ENCODE peak calls at places on chromosome 17, in four cellular contexts. D, E, B and J are unnamed samples.
A peak's percentile ranks its signal among the peaks of the same experiment; 100 is the strongest.

GRCh38 chr17:44901323-44901965 is 2.2 kb upstream of the EFTUD2 start:
- DNase-seq in D (no peak), E (no peak), B (no peak), J (no peak)

GRCh38 chr17:20268700-20269475 is 198.5 kb downstream of the LGALS9B start:
- DNase-seq in D (no peak), E (no peak), B (no peak), J (no peak)

GRCh38 chr17:50627782-50628601 is 6.7 kb upstream of the ABCC3 start:
- DNase-seq in D (no peak), E (no peak), B (no peak), J (no peak)

GRCh38 chr17:59451706-59452105 is 113.7 kb upstream of the DHX40 start:
- DNase-seq in D (peak; percentile 65), E (no peak), B (no peak), J (peak; percentile 77)

GRCh38 chr17:18235743-18236256 is 10.4 kb downstream of the LLGL1 start:
- DNase-seq in D (peak; percentile 88), E (no peak), B (no peak), J (no peak)

GRCh38 chr17:48006936-48007703 is 30.5 kb downstream of the COPZ2 start:
- DNase-seq in D (no peak), E (no peak), B (no peak), J (no peak)

GRCh38 chr17:60089097-60089844 is 10.6 kb upstream of the HEATR6 start:
- DNase-seq in D (no peak), E (no peak), B (no peak), J (no peak)

GRCh38 chr17:47368262-47368661 is 44.5 kb downstream of the EFCAB13 start:
- DNase-seq in D (no peak), E (no peak), B (no peak), J (peak; percentile 65)

GRCh38 chr17:2183346-2183745 is 120.2 kb downstream of the SMG6 start:
- DNase-seq in D (no peak), E (no peak), B (no peak), J (no peak)

GRCh38 chr17:32486701-32487459 is at the start of gene CDK5R1:
- DNase-seq in D (peak; percentile 69), E (peak; percentile 73), B (peak; percentile 55), J (peak; percentile 40)

GRCh38 chr17:78933959-78934568 is 8.9 kb upstream of the TIMP2 start:
- DNase-seq in D (peak; percentile 88), E (no peak), B (peak; percentile 92), J (peak; percentile 75)

GRCh38 chr17:75684924-75685323 is 17.8 kb downstream of the SAP30BP start:
- DNase-seq in D (no peak), E (no peak), B (no peak), J (peak; percentile 34)

GRCh38 chr17:63447688-63448005 is 1.5 kb upstream of the CYB561 start:
- DNase-seq in D (no peak), E (no peak), B (no peak), J (no peak)

GRCh38 chr17:2814499-2815341 is 18.5 kb downstream of the RAP1GAP2 start:
- DNase-seq in D (no peak), E (peak; percentile 96), B (no peak), J (no peak)

GRCh38 chr17:42704495-42705494 is 22.5 kb downstream of the CNTNAP1 start:
- DNase-seq in D (no peak), E (no peak), B (no peak), J (no peak)

GRCh38 chr17:45040459-45040858 is 11.0 kb downstream of the DCAKD start:
- DNase-seq in D (no peak), E (no peak), B (no peak), J (no peak)

GRCh38 chr17:77373298-77374169 is 232.8 kb downstream of the SEC14L1 start:
- DNase-seq in D (no peak), E (peak; percentile 35), B (no peak), J (peak; percentile 56)

GRCh38 chr17:40499551-40500189 is 1.8 kb downstream of the TNS4 start:
- DNase-seq in D (peak; percentile 66), E (no peak), B (peak; percentile 85), J (peak; percentile 72)

GRCh38 chr17:9935408-9935807 is 30.3 kb upstream of the RCVRN start:
- DNase-seq in D (no peak), E (no peak), B (no peak), J (peak; percentile 22)

GRCh38 chr17:29247219-29247618 is 560 bp downstream of the CRYBA1 start:
- DNase-seq in D (no peak), E (no peak), B (no peak), J (no peak)

GRCh38 chr17:49996495-49997255 is 1.7 kb upstream of the DLX3 start:
- DNase-seq in D (peak; percentile 87), E (peak; percentile 26), B (peak; percentile 81), J (peak; percentile 86)

GRCh38 chr17:53996131-53996530 is 173.4 kb downstream of the KIF2B start:
- DNase-seq in D (no peak), E (no peak), B (no peak), J (no peak)

GRCh38 chr17:8935194-8935593 is 30.3 kb downstream of the PIK3R5 start:
- DNase-seq in D (no peak), E (peak; percentile 36), B (no peak), J (peak; percentile 53)

GRCh38 chr17:66549731-66550207 is 247.4 kb downstream of the PRKCA start:
- DNase-seq in D (peak; percentile 81), E (no peak), B (no peak), J (no peak)

GRCh38 chr17:30334421-30334820 is 564 bp upstream of the TMIGD1 start:
- DNase-seq in D (no peak), E (no peak), B (no peak), J (no peak)

GRCh38 chr17:19720631-19721426 is 4.4 kb upstream of the SLC47A2 start:
- DNase-seq in D (no peak), E (no peak), B (no peak), J (no peak)

GRCh38 chr17:17793378-17794214 is 43.2 kb downstream of the SREBF1 start:
- DNase-seq in D (no peak), E (no peak), B (no peak), J (no peak)

GRCh38 chr17:34755981-34756669 is 176.7 kb downstream of the TMEM132E start:
- DNase-seq in D (no peak), E (no peak), B (no peak), J (no peak)

GRCh38 chr17:59004338-59005111 is 102.2 kb downstream of the TRIM37 start:
- DNase-seq in D (peak; percentile 75), E (peak; percentile 48), B (peak; percentile 49), J (peak; percentile 58)

GRCh38 chr17:44039829-44040635 is 25.3 kb upstream of the TMEM101 start:
- DNase-seq in D (no peak), E (no peak), B (no peak), J (peak; percentile 56)

GRCh38 chr17:17341452-17341851 is 38.3 kb downstream of the NT5M start:
- DNase-seq in D (no peak), E (no peak), B (no peak), J (no peak)

GRCh38 chr17:4956493-4957061 is 5.7 kb downstream of the ENO3 start:
- DNase-seq in D (no peak), E (peak; percentile 17), B (no peak), J (peak; percentile 12)

GRCh38 chr17:47177261-47177660 is 11.8 kb downstream of the CDC27 start:
- DNase-seq in D (no peak), E (no peak), B (no peak), J (no peak)

GRCh38 chr17:36869441-36869840 is 67.8 kb upstream of the LHX1 start:
- DNase-seq in D (no peak), E (no peak), B (no peak), J (no peak)